ENCODE peak calls at places on chromosome 21, in nine cellular contexts. Y, T, J, A, L, R, X, I and C are unnamed samples. For H3K36me3, the result is how much of the 10 kb centered on the place peaks cover.

GRCh38 chr21:21101911-21102310 is 103.7 kb downstream of the NCAM2 start:
- DNase-seq in Y (no peak), T (no peak), J (peak), A (no peak), L (no peak), R (peak), X (no peak), I (no peak), C (no peak)

GRCh38 chr21:31554511-31555022 is 104.9 kb upstream of the SOD1 start:
- DNase-seq in Y (no peak), T (no peak), J (no peak), A (no peak), L (no peak), R (peak), X (no peak), I (no peak), C (no peak)

GRCh38 chr21:15953551-15954116 is 223.9 kb downstream of the USP25 start:
- DNase-seq in Y (no peak), T (no peak), J (no peak), A (no peak), L (no peak), R (no peak), X (no peak), I (no peak), C (no peak)

GRCh38 chr21:26739189-26739588 is 106.0 kb downstream of the ADAMTS1 start:
- DNase-seq in Y (no peak), T (no peak), J (no peak), A (no peak), L (no peak), R (no peak), X (no peak), I (no peak), C (no peak)

GRCh38 chr21:28758042-28758882 is 234.4 kb downstream of the LTN1 start:
- DNase-seq in Y (no peak), T (no peak), J (no peak), A (no peak), L (no peak), R (no peak), X (no peak), I (no peak), C (no peak)

GRCh38 chr21:27366846-27367245 is 400.0 kb upstream of the ADAMTS5 start:
- DNase-seq in Y (no peak), T (no peak), J (no peak), A (no peak), L (no peak), R (no peak), X (no peak), I (no peak), C (no peak)

GRCh38 chr21:15514073-15514946 is 215.5 kb upstream of the USP25 start:
- DNase-seq in Y (no peak), T (peak), J (peak), A (no peak), L (no peak), R (no peak), X (no peak), I (no peak), C (no peak)

GRCh38 chr21:28106370-28106890 is 886.2 kb downstream of the LTN1 start:
- DNase-seq in Y (no peak), T (no peak), J (no peak), A (no peak), L (no peak), R (no peak), X (no peak), I (no peak), C (no peak)

GRCh38 chr21:36701912-36702621 is 3.2 kb downstream of the SIM2 start:
- DNase-seq in Y (no peak), T (no peak), J (no peak), A (no peak), L (peak), R (peak), X (no peak), I (no peak), C (no peak)

GRCh38 chr21:15774590-15774989 is 44.8 kb downstream of the USP25 start:
- DNase-seq in Y (no peak), T (no peak), J (no peak), A (no peak), L (no peak), R (no peak), X (no peak), I (no peak), C (no peak)

GRCh38 chr21:21084179-21084578 is 86.0 kb downstream of the NCAM2 start:
- DNase-seq in Y (no peak), T (no peak), J (no peak), A (no peak), L (no peak), R (no peak), X (no peak), I (no peak), C (no peak)

GRCh38 chr21:44292812-44293195 is 7.0 kb upstream of the PFKL start:
- DNase-seq in Y (no peak), T (no peak), J (no peak), A (no peak), L (no peak), R (no peak), X (peak), I (no peak), C (no peak)

GRCh38 chr21:43362928-43363314 is 64.0 kb downstream of the SIK1 start:
- DNase-seq in Y (no peak), T (peak), J (no peak), A (no peak), L (no peak), R (no peak), X (no peak), I (no peak), C (no peak)

GRCh38 chr21:27101533-27101932 is 134.6 kb upstream of the ADAMTS5 start:
- DNase-seq in Y (no peak), T (no peak), J (no peak), A (no peak), L (no peak), R (no peak), X (no peak), I (no peak), C (no peak)

GRCh38 chr21:25967566-25968438 is 202.8 kb downstream of the APP start:
- DNase-seq in Y (no peak), T (no peak), J (no peak), A (no peak), L (no peak), R (no peak), X (no peak), I (no peak), C (no peak)

GRCh38 chr21:36734367-36735200 is 35.7 kb downstream of the SIM2 start:
- DNase-seq in Y (no peak), T (no peak), J (no peak), A (no peak), L (no peak), R (no peak), X (no peak), I (peak), C (no peak)

GRCh38 chr21:16535100-16535418 is 805.3 kb downstream of the USP25 start:
- DNase-seq in Y (peak), T (peak), J (no peak), A (peak), L (no peak), R (no peak), X (no peak), I (no peak), C (peak)

GRCh38 chr21:14403681-14404318 is 20.9 kb upstream of the HSPA13 start:
- DNase-seq in Y (no peak), T (no peak), J (peak), A (no peak), L (no peak), R (peak), X (no peak), I (no peak), C (no peak)

GRCh38 chr21:26070822-26071425 is 99.6 kb downstream of the APP start:
- DNase-seq in Y (peak), T (peak), J (no peak), A (no peak), L (no peak), R (peak), X (no peak), I (no peak), C (peak)

GRCh38 chr21:17506936-17507335 is 5.9 kb upstream of the CXADR start:
- DNase-seq in Y (no peak), T (peak), J (no peak), A (no peak), L (no peak), R (no peak), X (no peak), I (no peak), C (no peak)

GRCh38 chr21:19402870-19403269 is 999.3 kb upstream of the TMPRSS15 start:
- DNase-seq in Y (no peak), T (no peak), J (no peak), A (no peak), L (no peak), R (no peak), X (no peak), I (no peak), C (no peak)

GRCh38 chr21:15104470-15104869 is 39.7 kb upstream of the NRIP1 start:
- DNase-seq in Y (no peak), T (no peak), J (no peak), A (no peak), L (no peak), R (no peak), X (no peak), I (no peak), C (no peak)

GRCh38 chr21:32411366-32412161 is 942 bp upstream of the EVA1C start:
- DNase-seq in Y (peak), T (peak), J (no peak), A (peak), L (peak), R (peak), X (peak), I (peak), C (peak)

GRCh38 chr21:26171310-26172100 is 935 bp upstream of the APP start:
- DNase-seq in Y (no peak), T (no peak), J (no peak), A (no peak), L (no peak), R (no peak), X (no peak), I (no peak), C (no peak)

DNA sequence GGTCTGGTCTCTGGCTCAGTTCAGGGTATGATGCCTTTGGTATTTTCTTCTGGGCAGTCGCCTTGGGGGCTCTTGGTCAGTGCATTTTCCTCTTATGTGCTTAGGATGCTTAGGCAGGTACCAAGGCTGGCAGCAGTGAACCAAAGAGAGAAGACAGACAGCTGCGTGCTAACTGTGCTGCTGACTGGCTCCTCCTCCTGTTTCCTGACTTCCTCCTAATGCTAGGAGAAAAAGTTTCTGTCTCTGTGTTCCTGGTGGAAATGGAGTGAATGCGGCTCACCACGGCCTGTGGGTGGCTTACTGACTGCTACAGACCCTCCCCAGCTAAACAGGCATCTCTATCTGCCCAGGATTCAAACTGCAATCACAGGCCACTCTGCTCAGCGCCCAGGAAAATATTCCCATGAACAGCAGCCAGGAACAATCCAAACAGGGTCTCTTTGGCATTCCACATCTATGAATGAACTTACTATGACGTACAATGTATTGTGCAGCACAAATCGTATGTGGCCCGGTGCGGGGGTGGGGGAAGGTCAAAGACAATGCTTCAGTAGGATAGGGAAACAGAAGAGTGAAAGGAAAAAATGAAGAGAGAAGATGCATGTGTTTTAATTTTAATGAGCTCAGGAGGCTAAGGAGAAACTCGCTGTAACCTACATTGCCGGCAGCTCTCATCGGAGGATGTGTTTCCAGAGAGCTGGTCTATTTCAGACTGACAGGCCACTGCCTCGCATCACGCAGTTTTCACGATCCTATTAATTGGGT is 2.8 kb downstream of the ABCG1 start:
- DNase-seq in Y (peak), T (no peak), J (no peak), A (no peak), L (no peak), R (no peak), X (no peak), I (no peak), C (peak)
- TF ChIP-seq POLR2AphosphoS5 in Y (no peak), T (no peak), J (no peak), A (no peak), L (no peak), R (no peak), X (no peak), I (peak), C (peak)

DNA sequence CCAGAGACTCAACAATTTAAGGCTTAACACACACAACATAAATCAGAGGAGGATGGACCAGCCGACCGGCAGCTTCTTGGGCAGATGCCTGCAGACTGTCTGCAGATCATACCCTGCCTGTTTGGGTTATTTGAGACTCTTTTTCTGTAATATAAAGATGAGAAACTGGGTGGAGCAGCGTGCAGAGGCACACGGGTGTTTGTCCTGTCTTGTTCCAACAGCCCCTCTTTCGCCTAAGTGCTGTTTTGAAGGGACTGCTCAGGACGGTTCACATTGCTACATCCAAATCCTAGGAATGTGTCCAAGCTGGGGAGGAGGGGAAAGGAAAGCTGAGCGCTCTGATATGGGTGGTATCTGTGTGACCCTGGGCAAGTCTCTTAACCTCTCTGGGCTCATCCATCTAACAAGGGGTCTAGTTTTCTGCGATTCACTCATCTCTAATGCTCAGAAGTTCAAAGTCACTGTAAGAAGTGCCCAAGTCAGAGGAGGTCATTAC is 149.9 kb downstream of the CLIC6 start:
- DNase-seq in Y (no peak), T (no peak), J (no peak), A (no peak), L (no peak), R (no peak), X (no peak), I (no peak), C (no peak)
- H3K36me3 ChIP-seq in Y (under half), T (under half), J (under half), A (under half), L (under half), R (under half), X (under half), I (under half), C (under half)

DNA sequence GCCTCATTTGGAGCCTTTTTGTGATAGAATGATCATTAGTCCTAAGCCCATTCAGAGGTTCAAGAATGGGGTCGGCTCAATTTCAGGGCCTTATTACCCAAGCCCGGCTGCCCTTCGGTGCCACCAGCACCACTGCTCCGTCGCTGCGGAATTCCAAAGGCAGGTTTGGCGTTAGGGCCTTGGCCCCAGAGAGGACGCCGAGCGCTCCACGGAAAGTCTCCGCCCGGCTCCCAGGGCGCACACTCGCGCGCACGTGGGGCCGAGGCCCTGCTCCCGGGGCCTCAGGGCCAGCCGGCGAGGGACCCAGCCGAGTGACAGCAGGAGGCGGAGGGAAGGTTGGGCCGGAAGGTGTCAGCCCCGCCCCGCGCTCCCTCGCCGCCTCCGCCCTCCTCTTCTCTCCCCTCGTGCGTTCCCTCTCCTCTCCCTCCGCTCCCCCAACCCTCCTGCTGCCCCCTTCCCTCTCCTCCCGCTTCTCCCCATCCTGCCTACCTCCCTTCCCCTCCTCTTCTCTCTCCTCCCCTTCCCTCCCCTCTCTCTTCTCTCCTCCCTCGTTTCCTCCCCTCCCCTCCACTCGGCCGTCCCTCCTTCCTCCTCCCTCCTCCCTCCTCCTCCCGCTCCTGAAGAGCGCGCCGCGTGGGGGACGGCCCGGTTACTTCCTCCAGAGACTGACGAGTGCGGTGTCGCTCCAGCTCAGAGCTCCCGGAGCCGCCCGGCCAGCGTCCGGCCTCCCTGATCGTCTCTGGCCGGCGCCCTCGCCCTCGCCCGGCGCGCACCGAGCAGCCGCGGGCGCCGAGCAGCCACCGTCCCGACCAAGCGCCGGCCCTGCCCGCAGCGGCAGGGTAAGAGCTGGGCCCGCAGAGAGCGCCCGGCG is at the start of gene ETS2:
- DNase-seq in Y (peak), T (peak), J (peak), A (peak), L (peak), R (peak), X (peak), I (peak), C (peak)
- TF ChIP-seq POLR2AphosphoS5 in Y (peak), T (peak), J (peak), A (peak), L (peak), R (peak), X (peak), I (peak), C (peak)

GRCh38 chr21:33584455-33584854 is 4.0 kb downstream of the DONSON start:
- DNase-seq in Y (no peak), T (no peak), J (no peak), A (no peak), L (no peak), R (no peak), X (no peak), I (no peak), C (no peak)

GRCh38 chr21:33578214-33578613 is 10.3 kb downstream of the DONSON start:
- DNase-seq in Y (no peak), T (no peak), J (no peak), A (no peak), L (no peak), R (no peak), X (no peak), I (no peak), C (no peak)

GRCh38 chr21:33578959-33579542 is 9.4 kb downstream of the DONSON start:
- DNase-seq in Y (no peak), T (no peak), J (no peak), A (no peak), L (no peak), R (no peak), X (no peak), I (no peak), C (no peak)
- H3K36me3 ChIP-seq in Y (under half), T (under half), J (under half), A (under half), L (half or more), R (under half), X (under half), I (under half), C (under half)

DNA sequence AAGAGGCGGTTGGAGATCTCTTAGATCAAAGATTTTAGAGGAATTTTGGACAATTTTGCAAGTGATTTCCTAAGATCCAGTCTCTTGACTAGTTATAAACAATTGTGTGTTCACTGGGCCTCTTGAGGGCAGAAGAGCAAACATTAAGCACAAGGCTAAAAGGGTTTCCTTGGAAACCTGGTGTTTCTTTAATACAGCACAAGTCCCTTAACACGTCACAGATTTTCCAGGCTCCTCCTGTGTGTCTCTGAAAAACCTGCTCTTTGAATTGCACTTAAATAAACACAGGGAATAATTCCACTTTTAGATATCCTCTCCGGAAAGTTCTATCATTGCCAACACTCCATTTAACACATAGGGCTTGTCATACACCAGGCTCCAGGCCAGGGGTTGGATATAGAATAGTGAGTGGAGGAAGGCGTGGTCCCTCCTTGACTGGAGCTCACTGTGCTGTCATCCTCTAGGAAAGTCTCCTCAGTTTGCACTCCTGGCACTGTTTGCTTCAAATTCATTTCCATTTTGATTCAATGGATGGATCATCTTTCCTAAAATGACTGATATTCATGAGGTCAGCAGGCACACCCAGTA is 442.5 kb downstream of the DSCAM start:
- DNase-seq in Y (no peak), T (no peak), J (no peak), A (no peak), L (no peak), R (no peak), X (no peak), I (no peak), C (no peak)
- TF ChIP-seq POLR2AphosphoS5 in Y (no peak), T (no peak), J (no peak), A (no peak), L (no peak), R (no peak), X (no peak), I (no peak), C (no peak)

GRCh38 chr21:46206163-46207005 is 22.1 kb upstream of the SPATC1L start:
- DNase-seq in Y (peak), T (peak), J (no peak), A (no peak), L (no peak), R (no peak), X (peak), I (peak), C (peak)
- H3K36me3 ChIP-seq in Y (half or more), T (under half), J (half or more), A (under half), L (under half), R (under half), X (half or more), I (under half), C (half or more)

GRCh38 chr21:45320261-45320990 is 32.7 kb upstream of the POFUT2 start:
- DNase-seq in Y (peak), T (no peak), J (no peak), A (no peak), L (peak), R (no peak), X (peak), I (peak), C (peak)

GRCh38 chr21:45318556-45319341 is 31.1 kb upstream of the POFUT2 start:
- DNase-seq in Y (peak), T (peak), J (peak), A (no peak), L (no peak), R (no peak), X (peak), I (peak), C (peak)

GRCh38 chr21:45320991-45321656 is 33.4 kb upstream of the POFUT2 start:
- DNase-seq in Y (peak), T (no peak), J (no peak), A (no peak), L (no peak), R (no peak), X (peak), I (peak), C (no peak)

GRCh38 chr21:45318146-45318555 is 30.5 kb upstream of the POFUT2 start:
- DNase-seq in Y (no peak), T (no peak), J (no peak), A (no peak), L (no peak), R (no peak), X (no peak), I (no peak), C (peak)

GRCh38 chr21:45319461-45320211 is 31.9 kb upstream of the POFUT2 start:
- DNase-seq in Y (peak), T (no peak), J (no peak), A (no peak), L (no peak), R (no peak), X (peak), I (peak), C (peak)
- TF ChIP-seq POLR2AphosphoS5 in Y (no peak), T (no peak), J (no peak), A (peak), L (no peak), R (no peak), X (peak), I (no peak), C (no peak)